ENCODE peak calls at places on chromosome 6, in seven cellular contexts. V is A549, L is hippocampal formation, E is iris pigment epithelial cell, F is AG09309, W is amygdala, R is AG20443. K is an unnamed sample.

GRCh38 chr6:15444081-15444731 is 198.3 kb downstream of the JARID2 start:
- DNase-seq in E (peak), V (no peak), F (no peak), W (peak), L (peak), R (no peak), K (no peak)

GRCh38 chr6:13189710-13190109 is 138.6 kb downstream of the TBC1D7 start:
- DNase-seq in E (no peak), F (no peak), W (no peak), R (no peak), L (no peak), V (no peak), K (no peak)

GRCh38 chr6:106693343-106693742 is 64.0 kb downstream of the QRSL1 start:
- DNase-seq in F (no peak), L (no peak), V (no peak), W (no peak), E (no peak), R (no peak), K (no peak)

GRCh38 chr6:53524455-53524815 is 20.5 kb downstream of the GCLC start:
- DNase-seq in L (no peak), W (no peak), R (peak), E (peak), V (peak), F (no peak), K (peak)

GRCh38 chr6:34656378-34657036 is 40.1 kb downstream of the ILRUN start:
- DNase-seq in E (peak), R (peak), V (no peak), W (no peak), L (peak), F (peak), K (peak)

GRCh38 chr6:25100288-25100687 is 164.5 kb upstream of the RIPOR2 start:
- DNase-seq in R (no peak), V (no peak), F (no peak), E (peak), L (no peak), W (no peak), K (peak)

GRCh38 chr6:148760568-148761531 is 14.0 kb downstream of the UST start:
- DNase-seq in V (no peak), R (peak), E (peak), F (peak), L (peak), W (peak), K (peak)

GRCh38 chr6:44285552-44286284 is 15.5 kb downstream of the TMEM151B start:
- DNase-seq in R (peak), V (no peak), F (no peak), E (peak), L (no peak), W (no peak), K (no peak)

GRCh38 chr6:170175644-170176620 is 114.9 kb downstream of the DLL1 start:
- DNase-seq in V (no peak), E (no peak), R (no peak), F (no peak), W (no peak), L (no peak), K (no peak)

GRCh38 chr6:13923527-13924145 is 1.1 kb upstream of the RNF182 start:
- DNase-seq in V (no peak), R (peak), L (no peak), W (no peak), E (peak), F (no peak), K (peak)

GRCh38 chr6:33856655-33857054 is 52.9 kb upstream of the MLN start:
- DNase-seq in E (no peak), R (no peak), V (no peak), W (no peak), F (no peak), L (no peak), K (no peak)

GRCh38 chr6:125104425-125104824 is 49.1 kb upstream of the TPD52L1 start:
- DNase-seq in V (no peak), W (no peak), L (peak), E (peak), R (peak), F (peak), K (peak)

GRCh38 chr6:37535701-37536461 is 36.2 kb upstream of the CCDC167 start:
- DNase-seq in L (no peak), V (no peak), E (no peak), F (no peak), W (peak), R (no peak), K (no peak)

GRCh38 chr6:127247114-127248096 is 19.3 kb upstream of the RNF146 start:
- DNase-seq in E (no peak), V (no peak), L (no peak), F (no peak), W (no peak), R (peak), K (peak)

GRCh38 chr6:116682334-116682712 is 1.3 kb downstream of the KPNA5 start:
- DNase-seq in V (no peak), W (no peak), R (peak), F (no peak), E (peak), L (peak), K (peak)

GRCh38 chr6:106390088-106390487 is 29.6 kb downstream of the CRYBG1 start:
- DNase-seq in F (no peak), R (no peak), V (no peak), E (no peak), W (no peak), L (no peak), K (no peak)

GRCh38 chr6:106141441-106142237 is 55.5 kb downstream of the PRDM1 start:
- DNase-seq in E (no peak), F (no peak), L (no peak), V (no peak), R (no peak), W (no peak), K (peak)

GRCh38 chr6:17672064-17672718 is 34.5 kb downstream of the NUP153 start:
- DNase-seq in L (no peak), F (no peak), W (no peak), R (no peak), V (no peak), E (no peak), K (no peak)

GRCh38 chr6:40509163-40509562 is 78.0 kb downstream of the LRFN2 start:
- DNase-seq in V (no peak), F (no peak), L (no peak), R (no peak), E (no peak), W (no peak), K (no peak)

GRCh38 chr6:1904494-1904854 is 294.8 kb downstream of the FOXC1 start:
- DNase-seq in L (no peak), E (peak), W (no peak), R (no peak), F (no peak), V (no peak), K (no peak)

GRCh38 chr6:25017932-25018581 is 82.3 kb upstream of the RIPOR2 start:
- DNase-seq in R (peak), E (peak), W (no peak), L (no peak), F (no peak), V (peak), K (peak)

GRCh38 chr6:140774080-140774505 is 1358.6 kb upstream of the GJE1 start:
- DNase-seq in L (peak), F (peak), R (peak), E (peak), W (no peak), V (no peak), K (peak)

GRCh38 chr6:27668442-27669275 is 195.8 kb upstream of the ZNF184 start:
- DNase-seq in W (no peak), R (peak), E (peak), V (peak), L (no peak), F (no peak), K (peak)

K was measured in fibroblast of mammary gland.